ENCODE peak calls at places on chromosomes 5 and 9, in five cellular contexts. W is ureter, G is EL, B is right lobe of liver, U is NCI-H146. I is an unnamed sample.
A peak's percentile ranks its signal among the peaks of the same experiment; 100 is the strongest.

GRCh38 chr9:130451509-130452388 is 7.0 kb downstream of the ASS1 start:
- DNase-seq in B (peak; percentile 85), U (peak; percentile 75), W (peak; percentile 95), G (peak; percentile 96), I (no peak)

GRCh38 chr9:109428854-109429253 is 69.3 kb downstream of the PTPN3 start:
- DNase-seq in W (no peak), U (no peak), G (no peak), B (no peak), I (no peak)

GRCh38 chr5:149448831-149449714 is 70.0 kb upstream of the IL17B start:
- DNase-seq in U (peak; percentile 37), G (no peak), B (no peak), W (no peak), I (no peak)

GRCh38 chr9:126719677-126720435 is 85.0 kb upstream of the ZBTB43 start:
- DNase-seq in W (peak; percentile 89), B (peak; percentile 69), U (peak; percentile 58), G (peak; percentile 70), I (peak; percentile 56)

GRCh38 chr9:33106827-33107621 is 30.6 kb upstream of the SMU1 start:
- DNase-seq in G (peak; percentile 91), W (peak; percentile 57), U (no peak), B (no peak), I (no peak)

GRCh38 chr5:179143446-179143845 is 83.3 kb downstream of the ZNF354C start:
- DNase-seq in B (no peak), U (no peak), G (peak; percentile 72), W (no peak), I (no peak)

GRCh38 chr9:112446518-112446917 is 40.1 kb upstream of the KIAA1958 start:
- DNase-seq in W (no peak), U (no peak), B (no peak), G (no peak), I (no peak)

GRCh38 chr5:62284946-62285891 is 20.8 kb upstream of the KIF2A start:
- DNase-seq in G (no peak), B (no peak), U (no peak), W (no peak), I (no peak)

GRCh38 chr9:2726620-2727335 is 9.5 kb downstream of the KCNV2 start:
- DNase-seq in B (no peak), W (no peak), G (peak; percentile 29), U (no peak), I (no peak)

GRCh38 chr5:150410524-150411244 is 2.0 kb downstream of the CD74 start:
- DNase-seq in B (peak; percentile 42), U (peak; percentile 55), W (peak; percentile 76), G (peak; percentile 71), I (peak; percentile 68)

I was measured in midbrain.